ENCODE peak calls at places on chromosomes 2 and 18, in eight cellular contexts. Y is mammary epithelial cell, S is DND-41, F is K562, O is IMR-90, G is HCT116, D is keratinocyte, W is colonic mucosa. T is an unnamed sample.

GRCh38 chr18:54205951-54206350 is 18.5 kb downstream of the MBD2 start:
- DNase-seq in G (no peak), O (no peak), Y (no peak), W (no peak), F (no peak), S (no peak), D (no peak), T (no peak)

GRCh38 chr2:64594563-64594989 is 59.1 kb downstream of the SERTAD2 start:
- DNase-seq in O (peak), G (no peak), Y (peak), F (no peak), D (peak), W (no peak), S (no peak), T (no peak)

GRCh38 chr2:8298783-8299182 is 383.1 kb upstream of the ID2 start:
- DNase-seq in D (no peak), G (no peak), Y (no peak), S (no peak), F (no peak), W (peak), O (no peak), T (no peak)

GRCh38 chr2:17599617-17600016 is 59.1 kb downstream of the VSNL1 start:
- DNase-seq in Y (peak), S (no peak), D (no peak), O (no peak), G (peak), F (no peak), W (no peak), T (no peak)

GRCh38 chr2:134668821-134669220 is 50.0 kb downstream of the TMEM163 start:
- DNase-seq in Y (no peak), W (no peak), S (peak), O (no peak), D (no peak), G (no peak), F (no peak), T (no peak)

GRCh38 chr2:26412091-26412673 is 10.5 kb downstream of the DRC1 start:
- DNase-seq in G (no peak), F (peak), O (no peak), S (no peak), Y (no peak), D (no peak), W (no peak), T (no peak)

GRCh38 chr2:238425979-238426567 is 654 bp upstream of the ASB1 start:
- DNase-seq in D (no peak), G (peak), S (peak), O (peak), W (no peak), F (peak), Y (no peak), T (peak)

GRCh38 chr18:7452331-7452730 is 114.8 kb upstream of the PTPRM start:
- DNase-seq in G (peak), S (peak), F (peak), D (no peak), O (peak), W (no peak), Y (peak), T (no peak)

GRCh38 chr2:214902273-214902672 is 92.8 kb upstream of the BARD1 start:
- DNase-seq in D (no peak), W (no peak), F (no peak), S (no peak), O (no peak), Y (no peak), G (no peak), T (no peak)

GRCh38 chr2:216142540-216142939 is 33.4 kb downstream of the XRCC5 start:
- DNase-seq in O (peak), Y (peak), S (no peak), W (no peak), G (no peak), D (no peak), F (no peak), T (no peak)

GRCh38 chr2:179082697-179083096 is 32.8 kb upstream of the CCDC141 start:
- DNase-seq in Y (no peak), O (no peak), F (no peak), D (no peak), S (no peak), G (no peak), W (no peak), T (no peak)

GRCh38 chr18:6994719-6995430 is 122.7 kb downstream of the LAMA1 start:
- DNase-seq in G (no peak), Y (peak), W (no peak), S (no peak), F (no peak), D (peak), O (no peak), T (no peak)

GRCh38 chr2:144650886-144651285 is 131.0 kb upstream of the ZEB2 start:
- DNase-seq in Y (no peak), D (no peak), O (no peak), W (no peak), S (no peak), G (no peak), F (no peak), T (no peak)

GRCh38 chr2:208031608-208032019 is 6.3 kb upstream of the PLEKHM3 start:
- DNase-seq in Y (no peak), D (no peak), S (no peak), G (no peak), O (peak), F (no peak), W (no peak), T (no peak)

GRCh38 chr2:223998983-223999382 is 40.1 kb downstream of the SERPINE2 start:
- DNase-seq in Y (no peak), G (no peak), O (no peak), F (no peak), S (no peak), W (no peak), D (no peak), T (no peak)

GRCh38 chr2:101790856-101791255 is 93.3 kb downstream of the MAP4K4 start:
- DNase-seq in S (no peak), Y (no peak), O (peak), F (no peak), G (no peak), D (no peak), W (no peak), T (no peak)

GRCh38 chr2:39837856-39838453 is 58.9 kb upstream of the THUMPD2 start:
- DNase-seq in G (peak), O (peak), D (peak), F (peak), Y (peak), W (peak), S (no peak), T (no peak)

GRCh38 chr2:232520088-232520487 is at the start of gene PRSS56:
- DNase-seq in S (no peak), F (no peak), W (no peak), O (no peak), Y (no peak), D (no peak), G (no peak), T (no peak)

GRCh38 chr2:240286596-240286995 is 146.1 kb upstream of the OTOS start:
- DNase-seq in G (no peak), W (no peak), F (no peak), O (no peak), Y (no peak), S (no peak), D (no peak), T (no peak)

GRCh38 chr2:215620528-215620927 is 184.7 kb upstream of the FN1 start:
- DNase-seq in D (no peak), G (no peak), S (no peak), W (no peak), Y (no peak), O (no peak), F (no peak), T (no peak)

GRCh38 chr18:22346968-22347611 is 70.6 kb downstream of the CTAGE1 start:
- DNase-seq in G (no peak), O (peak), S (no peak), Y (no peak), F (peak), D (no peak), W (peak), T (peak)

GRCh38 chr2:239465017-239466001 is 64.5 kb upstream of the HDAC4 start:
- DNase-seq in Y (peak), F (no peak), O (no peak), G (no peak), S (peak), W (peak), D (peak), T (peak)

DNA sequence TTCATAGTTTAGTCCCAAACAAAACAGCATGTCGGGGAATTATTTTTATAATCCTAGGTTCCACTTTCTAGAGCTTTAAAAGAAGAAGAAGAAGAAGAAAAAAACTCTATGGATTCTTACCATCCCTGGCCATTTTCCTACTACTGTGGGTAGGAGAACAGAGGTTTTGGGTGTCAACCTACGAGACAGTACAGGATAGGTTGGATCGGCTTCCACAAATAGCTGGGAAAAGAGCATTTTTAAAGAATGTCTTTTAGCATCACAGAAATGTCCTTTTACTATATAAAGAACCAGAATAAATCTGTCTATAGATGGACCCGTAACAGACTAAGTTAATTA is 65.2 kb downstream of the RBMS1 start:
- DNase-seq in S (no peak), G (no peak), F (no peak), Y (no peak), W (no peak), D (no peak), O (no peak), T (no peak)
- H3K9ac ChIP-seq in S (peak), G (no peak), F (no peak), Y (peak), W (no peak), D (no peak), O (peak), T (no peak)

GRCh38 chr2:85468704-85469349 is 50.3 kb downstream of the SH2D6 start:
- DNase-seq in Y (peak), D (peak), G (peak), F (peak), O (peak), W (peak), S (no peak), T (no peak)
- H3K27ac ChIP-seq in Y (no peak), D (no peak), G (peak), F (peak), O (no peak), W (peak), S (no peak), T (peak)

GRCh38 chr2:128316777-128317185 is 1.9 kb downstream of the HS6ST1 start:
- DNase-seq in O (no peak), D (no peak), F (no peak), Y (peak), G (no peak), W (peak), S (no peak), T (peak)
- H3K9ac ChIP-seq in O (peak), D (peak), F (peak), Y (peak), G (peak), W (peak), S (peak), T (peak)

DNA sequence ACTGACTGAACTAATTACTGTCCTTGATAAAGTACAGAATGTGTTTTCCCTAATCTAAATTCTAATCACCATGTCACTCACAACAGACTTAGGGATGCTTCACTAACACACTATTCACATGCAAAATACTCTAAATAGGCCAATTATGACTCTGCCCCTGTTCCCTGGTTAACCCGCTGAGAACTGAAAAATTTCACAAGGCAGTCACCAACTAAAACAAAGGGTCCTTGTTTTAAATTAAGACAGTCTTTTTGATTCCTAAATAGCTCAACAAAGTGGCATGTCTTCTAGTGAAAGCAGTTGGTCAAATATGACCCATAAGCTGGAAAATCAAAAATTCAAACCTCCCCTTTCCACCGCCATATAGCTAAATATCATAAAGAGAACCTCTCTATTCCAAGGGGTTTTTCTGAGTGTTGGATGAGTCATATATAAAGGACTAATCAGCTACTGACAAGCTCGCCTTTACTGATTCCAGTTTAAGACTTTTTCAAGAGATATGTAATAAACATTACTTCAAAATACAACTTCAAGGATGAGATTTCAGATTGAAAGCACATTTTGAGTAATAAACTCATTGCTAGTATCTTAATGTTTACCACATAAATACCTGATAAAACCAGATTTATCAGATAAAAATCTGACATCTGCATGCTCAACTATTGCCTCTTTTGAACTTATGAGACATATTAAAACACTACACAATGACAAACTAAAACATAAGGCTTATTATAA is 235.8 kb downstream of the TCF4 start:
- DNase-seq in S (no peak), G (no peak), O (peak), Y (no peak), D (no peak), W (no peak), F (no peak), T (no peak)
- H3K27ac ChIP-seq in S (no peak), G (no peak), O (no peak), Y (no peak), D (no peak), W (no peak), F (no peak), T (no peak)

GRCh38 chr18:10046178-10046807 is 132.5 kb downstream of the VAPA start:
- DNase-seq in Y (no peak), F (no peak), S (no peak), G (no peak), D (no peak), W (no peak), O (no peak), T (no peak)
- H3K9ac ChIP-seq in Y (no peak), F (no peak), S (no peak), G (no peak), D (no peak), W (peak), O (no peak), T (no peak)

GRCh38 chr2:96143848-96144480 is 1.3 kb downstream of the DUSP2 start:
- DNase-seq in O (no peak), S (peak), G (peak), Y (no peak), W (no peak), F (no peak), D (no peak), T (peak)
- H3K27ac ChIP-seq in O (no peak), S (peak), G (peak), Y (no peak), W (no peak), F (no peak), D (no peak), T (no peak)

DNA sequence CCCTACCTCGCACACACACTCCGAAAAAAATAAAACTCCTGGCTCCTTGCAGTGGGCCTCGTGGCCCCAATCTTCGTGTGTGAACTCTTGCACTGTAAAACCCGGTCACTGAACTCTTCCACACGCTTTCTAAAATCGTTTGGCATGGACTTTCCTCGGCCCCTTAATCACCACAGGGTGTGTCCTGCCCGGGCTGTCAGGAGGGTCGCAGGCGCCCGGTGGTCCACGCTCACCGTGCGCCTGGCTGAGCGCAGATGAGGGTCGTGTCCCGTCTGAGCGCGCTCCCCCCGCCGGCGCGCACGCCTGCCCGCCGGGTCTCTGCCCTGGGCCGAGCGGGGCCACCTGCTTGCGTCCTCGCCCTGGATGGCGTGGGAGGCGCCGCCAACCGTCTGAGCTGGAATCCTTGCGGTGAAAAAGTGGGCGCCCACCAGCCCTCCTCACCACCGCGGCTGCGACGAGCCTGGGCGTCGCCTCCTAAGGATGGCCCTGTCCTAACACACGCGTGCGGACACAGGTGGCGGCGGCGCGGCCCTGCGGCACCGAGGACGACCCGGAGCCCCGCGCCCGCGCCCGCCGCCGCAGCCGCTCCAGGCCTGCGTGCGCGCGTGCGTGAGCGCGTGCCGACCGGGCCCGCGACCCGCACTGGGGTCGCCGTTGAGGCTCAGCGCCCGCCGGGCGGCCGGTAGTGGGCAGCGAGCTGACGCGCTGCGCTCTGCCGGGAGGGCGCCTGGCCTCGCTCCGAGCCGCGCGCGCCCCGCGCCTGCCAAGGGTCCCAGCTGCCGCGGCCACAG is 126.5 kb downstream of the ARHGEF4 start:
- DNase-seq in D (no peak), F (no peak), G (no peak), Y (no peak), S (no peak), W (no peak), O (no peak), T (no peak)
- H3K9ac ChIP-seq in D (no peak), F (no peak), G (no peak), Y (no peak), S (no peak), W (no peak), O (no peak), T (no peak)

T was measured in kidney.